ENCODE peak calls at places on chromosomes 5 and 9, in nine cellular contexts. R, T, M, F, L, Z, C, G and E are unnamed samples. For H3K4me1, the result is how much of the 10 kb centered on the place peaks cover.

GRCh38 chr5:6736524-6737042 is 23.4 kb downstream of the TENT4A start:
- DNase-seq in R (peak), T (no peak), M (no peak), F (no peak), L (no peak), Z (no peak), C (no peak), G (no peak), E (no peak)

GRCh38 chr5:103894882-103895281 is 332.3 kb upstream of the NUDT12 start:
- DNase-seq in R (no peak), T (no peak), M (no peak), F (no peak), L (no peak), Z (no peak), C (no peak), G (no peak), E (no peak)

GRCh38 chr5:147565524-147565923 is 55.7 kb upstream of the DPYSL3 start:
- DNase-seq in R (no peak), T (no peak), M (no peak), F (peak), L (no peak), Z (no peak), C (no peak), G (no peak), E (no peak)

GRCh38 chr5:122385286-122385685 is 73.2 kb downstream of the SNCAIP start:
- DNase-seq in R (no peak), T (no peak), M (no peak), F (no peak), L (no peak), Z (no peak), C (no peak), G (no peak), E (no peak)

GRCh38 chr9:20784196-20784595 is 100.1 kb downstream of the FOCAD start:
- DNase-seq in R (no peak), T (no peak), M (no peak), F (no peak), L (no peak), Z (no peak), C (no peak), G (peak), E (no peak)

GRCh38 chr5:102975457-102976182 is 144.3 kb downstream of the GIN1 start:
- DNase-seq in R (no peak), T (no peak), M (no peak), F (peak), L (no peak), Z (no peak), C (no peak), G (no peak), E (no peak)

GRCh38 chr5:110267714-110268113 is 458.8 kb downstream of the TMEM232 start:
- DNase-seq in R (no peak), T (no peak), M (no peak), F (no peak), L (no peak), Z (no peak), C (no peak), G (no peak), E (no peak)

GRCh38 chr9:14207352-14207995 is 106.5 kb downstream of the NFIB start:
- DNase-seq in R (no peak), T (no peak), M (no peak), F (no peak), L (no peak), Z (no peak), C (no peak), G (no peak), E (no peak)

GRCh38 chr9:113536483-113537226 is 73.1 kb downstream of the RGS3 start:
- DNase-seq in R (peak), T (peak), M (no peak), F (no peak), L (peak), Z (peak), C (no peak), G (peak), E (no peak)

GRCh38 chr9:106075991-106076390 is 381.6 kb downstream of the TMEM38B start:
- DNase-seq in R (no peak), T (no peak), M (no peak), F (peak), L (no peak), Z (no peak), C (no peak), G (no peak), E (no peak)

GRCh38 chr9:75552941-75553340 is 337.5 kb upstream of the PCSK5 start:
- DNase-seq in R (no peak), T (no peak), M (no peak), F (no peak), L (no peak), Z (no peak), C (no peak), G (no peak), E (no peak)

GRCh38 chr9:131500939-131501541 is 1.7 kb upstream of the POMT1 start:
- DNase-seq in R (no peak), T (no peak), M (no peak), F (peak), L (no peak), Z (no peak), C (no peak), G (no peak), E (no peak)

GRCh38 chr9:132637351-132637750 is 32.4 kb downstream of the DDX31 start:
- DNase-seq in R (no peak), T (no peak), M (no peak), F (no peak), L (no peak), Z (no peak), C (no peak), G (no peak), E (no peak)

GRCh38 chr9:119216891-119217290 is 152.3 kb downstream of the BRINP1 start:
- DNase-seq in R (no peak), T (no peak), M (no peak), F (no peak), L (peak), Z (peak), C (no peak), G (no peak), E (no peak)

GRCh38 chr5:173303878-173304590 is 24.2 kb downstream of the STC2 start:
- DNase-seq in R (no peak), T (peak), M (no peak), F (peak), L (no peak), Z (no peak), C (no peak), G (peak), E (peak)

GRCh38 chr9:131266301-131267229 is 9.7 kb downstream of the FAM78A start:
- DNase-seq in R (peak), T (no peak), M (peak), F (no peak), L (peak), Z (no peak), C (no peak), G (no peak), E (no peak)

GRCh38 chr5:77167695-77168111 is 42.8 kb upstream of the PDE8B start:
- DNase-seq in R (no peak), T (no peak), M (no peak), F (peak), L (peak), Z (no peak), C (no peak), G (no peak), E (no peak)

GRCh38 chr5:116759860-116760644 is 185.4 kb upstream of the SEMA6A start:
- DNase-seq in R (no peak), T (peak), M (no peak), F (no peak), L (no peak), Z (no peak), C (no peak), G (peak), E (no peak)

GRCh38 chr5:38541174-38541724 is 15.2 kb downstream of the LIFR start:
- DNase-seq in R (no peak), T (no peak), M (no peak), F (peak), L (no peak), Z (no peak), C (no peak), G (no peak), E (no peak)

GRCh38 chr5:108028411-108028810 is 353.5 kb downstream of the FBXL17 start:
- DNase-seq in R (no peak), T (no peak), M (no peak), F (peak), L (no peak), Z (no peak), C (no peak), G (no peak), E (no peak)

GRCh38 chr5:124193371-124193789 is 553.1 kb downstream of the ZNF608 start:
- DNase-seq in R (no peak), T (no peak), M (no peak), F (peak), L (no peak), Z (peak), C (no peak), G (no peak), E (no peak)

GRCh38 chr9:105608685-105609598 is 51.0 kb downstream of the FKTN start:
- DNase-seq in R (no peak), T (no peak), M (no peak), F (peak), L (no peak), Z (no peak), C (no peak), G (no peak), E (peak)

DNA sequence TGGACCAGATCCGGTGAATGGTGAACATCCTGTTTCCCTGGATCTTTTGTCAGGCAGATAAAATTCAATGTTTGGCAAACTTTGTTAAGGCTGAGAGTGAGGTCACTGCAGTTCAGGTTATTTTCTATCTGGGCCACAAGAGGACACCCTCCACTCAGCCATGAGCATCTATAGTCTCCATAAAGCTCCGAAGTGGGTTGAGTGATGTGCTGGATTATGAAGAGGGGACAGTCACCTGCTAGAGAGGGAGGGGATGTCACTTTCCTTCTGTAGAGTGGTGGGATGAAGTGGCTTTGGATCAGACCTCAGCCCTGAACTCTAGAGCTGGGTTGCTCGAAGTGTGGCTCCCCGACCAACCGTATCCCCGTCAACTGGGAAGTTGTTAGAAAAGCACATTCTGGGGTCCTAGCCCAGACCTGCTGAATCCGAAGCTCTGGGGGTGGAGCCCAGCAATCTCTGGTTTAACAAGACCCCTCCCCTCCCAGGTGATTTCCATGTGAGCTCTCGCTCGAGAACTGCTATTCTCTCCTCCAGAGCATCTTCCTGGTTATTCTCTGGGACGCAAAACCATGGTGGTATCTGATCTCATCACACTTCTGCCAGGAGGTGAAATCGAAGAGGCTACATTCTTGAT is 31.8 kb upstream of the FGF1 start:
- DNase-seq in R (no peak), T (peak), M (no peak), F (peak), L (peak), Z (peak), C (no peak), G (peak), E (peak)
- H3K4me1 ChIP-seq in R (under half), T (under half), M (under half), F (under half), L (under half), Z (under half), C (under half), G (under half), E (under half)

GRCh38 chr5:135246923-135247795 is 151.9 kb downstream of the MACROH2A1 start:
- DNase-seq in R (peak), T (no peak), M (no peak), F (peak), L (no peak), Z (peak), C (no peak), G (peak), E (no peak)
- H3K4me1 ChIP-seq in R (under half), T (under half), M (under half), F (under half), L (under half), Z (under half), C (under half), G (under half), E (under half)

DNA sequence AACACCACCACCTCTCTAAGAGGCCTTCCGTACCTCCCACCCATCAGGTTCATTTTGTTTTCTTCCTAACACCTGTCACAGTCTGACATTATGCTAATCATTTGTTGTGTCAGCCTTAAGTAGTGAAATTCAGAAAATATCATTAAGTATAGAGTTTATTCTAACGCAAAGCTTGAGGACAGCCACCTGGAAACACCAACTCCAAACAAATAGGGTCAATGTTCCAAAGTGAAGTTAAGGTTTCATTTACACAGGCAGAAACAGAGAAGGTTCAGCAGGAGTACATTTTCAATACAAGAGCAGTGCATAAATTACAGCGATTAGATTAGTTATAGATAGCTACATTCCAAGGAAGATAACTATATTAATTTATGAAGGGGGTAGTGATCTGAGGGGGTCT is 1.3 kb upstream of the SMC5 start:
- DNase-seq in R (no peak), T (no peak), M (no peak), F (no peak), L (no peak), Z (no peak), C (no peak), G (no peak), E (no peak)
- H3K4me1 ChIP-seq in R (under half), T (under half), M (under half), F (under half), L (under half), Z (under half), C (under half), G (under half), E (under half)

DNA sequence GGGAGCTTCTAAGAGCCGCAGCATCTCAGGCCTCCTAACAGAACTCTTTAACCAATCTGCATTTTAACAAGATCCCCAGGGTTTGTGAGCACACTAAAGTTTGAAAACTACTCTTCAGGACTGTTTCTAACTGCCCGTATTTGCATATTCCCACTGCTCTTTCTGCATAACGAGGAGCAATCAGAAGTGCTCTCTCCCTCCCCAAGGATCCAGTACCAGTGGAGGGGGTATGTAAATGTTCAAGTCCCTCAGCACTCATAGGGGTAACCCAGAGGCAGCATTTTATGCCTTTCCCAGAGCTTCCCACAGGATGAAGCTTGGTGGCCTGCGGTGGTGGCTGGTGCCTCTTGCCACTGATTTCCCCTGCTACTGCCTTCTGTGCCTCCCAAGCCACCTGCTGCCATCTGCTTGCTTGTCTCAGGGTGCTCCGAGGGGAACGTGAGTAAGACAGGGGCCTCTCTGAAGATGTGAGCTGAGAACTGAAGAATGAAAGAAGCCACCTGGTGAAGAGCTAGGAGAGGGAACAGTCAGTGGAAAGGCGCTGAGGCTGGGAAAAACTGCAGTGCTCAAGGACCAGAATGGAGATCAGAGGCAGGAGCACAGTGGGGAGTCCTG is 30.0 kb upstream of the PPP1R2B start:
- DNase-seq in R (no peak), T (no peak), M (no peak), F (no peak), L (no peak), Z (no peak), C (no peak), G (peak), E (no peak)
- H3K4me1 ChIP-seq in R (under half), T (under half), M (under half), F (under half), L (under half), Z (under half), C (under half), G (under half), E (under half)

DNA sequence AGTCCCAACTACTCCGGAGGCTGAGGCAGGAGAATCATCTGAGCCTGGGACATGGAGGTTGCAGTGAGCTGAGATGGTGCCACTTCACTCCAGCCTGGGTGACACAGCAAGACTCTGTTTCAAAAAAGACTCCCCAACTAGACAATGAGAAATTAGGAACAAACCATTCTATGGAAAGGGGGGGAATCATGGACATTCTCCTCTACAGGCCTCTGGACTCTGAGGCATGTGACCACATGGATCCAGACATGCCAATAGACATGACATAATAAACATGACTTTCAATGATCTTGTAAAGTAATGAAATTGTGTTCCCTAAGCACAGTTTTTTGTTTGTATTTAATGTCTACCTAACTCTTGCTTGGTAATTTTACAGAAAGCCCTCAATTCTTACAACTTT is 8.8 kb downstream of the HOMER1 start:
- DNase-seq in R (no peak), T (no peak), M (no peak), F (no peak), L (no peak), Z (no peak), C (no peak), G (no peak), E (no peak)
- H3K4me1 ChIP-seq in R (under half), T (under half), M (under half), F (under half), L (under half), Z (under half), C (under half), G (under half), E (under half)

GRCh38 chr5:81893961-81894360 is 77.9 kb upstream of the ATG10 start:
- DNase-seq in R (no peak), T (no peak), M (no peak), F (no peak), L (no peak), Z (no peak), C (no peak), G (no peak), E (no peak)
- H3K4me1 ChIP-seq in R (under half), T (under half), M (under half), F (under half), L (under half), Z (under half), C (under half), G (under half), E (under half)